ENCODE peak calls at places on chromosomes 5 and 9, in six cellular contexts. A is nephron progenitor cell, E is right lobe of liver, H is OCI-LY7, Y is GM12864, F is psoas muscle. L is an unnamed sample.

GRCh38 chr5:151286246-151286645 is 17.3 kb downstream of the SLC36A3 start:
- DNase-seq in A (no peak), E (no peak), Y (no peak), F (no peak), H (no peak), L (no peak)

GRCh38 chr9:91421022-91421765 is 2.4 kb downstream of the NFIL3 start:
- DNase-seq in A (peak), F (peak), E (peak), H (no peak), Y (no peak), L (peak)

GRCh38 chr5:141420855-141421488 is at the start of gene PCDHGA11:
- DNase-seq in F (no peak), A (no peak), E (no peak), H (peak), Y (no peak), L (peak)

GRCh38 chr5:78648359-78649219 is at the start of gene LHFPL2:
- DNase-seq in Y (no peak), A (peak), H (peak), F (peak), E (peak), L (peak)

GRCh38 chr9:97386265-97386633 is 25.6 kb upstream of the TDRD7 start:
- DNase-seq in H (no peak), A (no peak), Y (no peak), F (no peak), E (no peak), L (no peak)

GRCh38 chr9:96476591-96476990 is 26.6 kb downstream of the HABP4 start:
- DNase-seq in Y (no peak), E (no peak), A (no peak), F (no peak), H (no peak), L (no peak)

GRCh38 chr5:151020304-151021031 is at the start of gene GPX3:
- DNase-seq in F (peak), H (no peak), E (peak), Y (no peak), A (peak), L (peak)

GRCh38 chr5:4785971-4786370 is 354.2 kb upstream of the ADAMTS16 start:
- DNase-seq in F (no peak), E (no peak), H (no peak), Y (no peak), A (no peak), L (no peak)

GRCh38 chr5:127409236-127409921 is 108.1 kb upstream of the PRRC1 start:
- DNase-seq in H (no peak), A (no peak), E (no peak), Y (no peak), F (peak), L (no peak)

DNA sequence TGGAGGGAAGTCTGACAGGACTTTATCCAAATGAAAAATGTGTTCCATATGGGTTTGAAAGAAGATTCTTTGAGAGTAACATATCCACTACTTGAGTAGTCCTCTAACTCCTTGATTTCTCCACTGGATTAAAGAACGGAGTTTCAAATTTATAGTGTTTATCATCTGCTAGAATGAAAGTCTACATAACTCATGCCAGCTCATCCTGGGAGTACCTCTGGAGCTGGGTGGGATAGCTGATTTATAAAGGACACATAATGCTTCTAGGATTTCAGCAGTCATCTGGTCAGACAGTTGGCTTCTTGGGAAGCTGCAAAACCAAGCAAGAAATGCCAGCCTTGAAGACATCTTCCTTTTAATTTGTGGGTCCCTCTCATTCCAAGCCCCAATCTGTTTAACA is 3.1 kb downstream of the GALNT10 start:
- DNase-seq in Y (no peak), F (no peak), A (no peak), H (no peak), E (no peak), L (no peak)
- TF ChIP-seq CTCF in Y (no peak), F (no peak), A (no peak), H (no peak), E (no peak), L (no peak)

GRCh38 chr5:154849791-154850201 is 607 bp downstream of the FAXDC2 start:
- DNase-seq in F (no peak), Y (no peak), A (no peak), E (no peak), H (no peak), L (no peak)
- TF ChIP-seq CTCF in F (no peak), Y (no peak), A (no peak), E (no peak), H (no peak), L (no peak)

GRCh38 chr9:82805027-82805426 is 257.9 kb downstream of the RASEF start:
- DNase-seq in Y (no peak), A (no peak), F (no peak), H (no peak), E (no peak), L (no peak)
- TF ChIP-seq CTCF in Y (no peak), A (no peak), F (no peak), H (peak), E (no peak), L (peak)

GRCh38 chr5:146203872-146204192 is 427 bp downstream of the RBM27 start:
- DNase-seq in H (no peak), F (no peak), A (no peak), Y (no peak), E (no peak), L (no peak)

GRCh38 chr5:146206257-146206656 is 2.9 kb downstream of the RBM27 start:
- DNase-seq in E (no peak), Y (no peak), A (no peak), H (no peak), F (no peak), L (no peak)

GRCh38 chr5:146213210-146213838 is 9.9 kb downstream of the RBM27 start:
- DNase-seq in Y (no peak), H (peak), E (no peak), A (no peak), F (no peak), L (no peak)

GRCh38 chr5:146205499-146206202 is 2.2 kb downstream of the RBM27 start:
- DNase-seq in F (no peak), H (no peak), Y (no peak), A (no peak), E (no peak), L (no peak)

DNA sequence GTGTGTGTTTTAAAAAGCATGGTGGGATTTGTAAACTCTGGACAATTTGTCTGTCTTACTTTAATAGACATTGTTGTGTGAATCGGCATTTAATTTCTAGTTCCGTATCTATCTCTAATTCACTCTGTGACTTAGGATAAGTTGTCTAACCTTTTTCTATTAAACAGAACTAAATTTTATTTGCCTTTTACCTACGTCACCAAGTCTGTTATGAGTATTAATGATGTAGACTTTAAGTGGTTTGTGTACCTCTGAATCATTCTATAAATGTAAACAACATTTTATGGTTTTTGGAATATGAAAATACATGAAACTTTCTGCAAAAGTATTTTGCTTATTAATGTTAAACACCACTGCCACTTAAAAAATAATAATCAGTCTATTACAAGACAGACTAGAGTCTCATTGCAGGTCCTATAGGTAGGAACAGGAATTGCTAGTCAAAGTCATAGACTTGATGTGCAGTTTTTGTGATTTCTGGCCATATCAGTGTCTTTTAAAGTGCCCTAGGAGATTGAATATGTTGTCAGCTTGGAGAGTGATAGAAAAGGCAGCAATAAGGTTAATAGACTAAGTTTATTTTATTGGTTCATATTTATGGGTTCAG is 5.6 kb downstream of the RBM27 start:
- DNase-seq in E (no peak), A (no peak), Y (no peak), F (no peak), H (peak), L (no peak)
- TF ChIP-seq CTCF in E (no peak), A (peak), Y (peak), F (peak), H (peak), L (peak)

GRCh38 chr9:98880311-98881015 is 63.2 kb upstream of the COL15A1 start:
- DNase-seq in Y (no peak), A (no peak), H (no peak), F (peak), E (no peak), L (no peak)

GRCh38 chr9:98882569-98882923 is 61.2 kb upstream of the COL15A1 start:
- DNase-seq in F (no peak), E (no peak), H (no peak), Y (no peak), A (no peak), L (no peak)

GRCh38 chr9:98879958-98880300 is 63.8 kb upstream of the COL15A1 start:
- DNase-seq in A (no peak), E (no peak), Y (no peak), F (peak), H (no peak), L (no peak)

GRCh38 chr9:98881356-98881755 is 62.4 kb upstream of the COL15A1 start:
- DNase-seq in A (no peak), Y (no peak), H (no peak), F (no peak), E (no peak), L (no peak)

GRCh38 chr9:98881836-98882568 is 61.7 kb upstream of the COL15A1 start:
- DNase-seq in H (no peak), F (no peak), Y (no peak), E (no peak), A (no peak), L (no peak)
- TF ChIP-seq CTCF in H (no peak), F (no peak), Y (no peak), E (no peak), A (no peak), L (peak)

DNA sequence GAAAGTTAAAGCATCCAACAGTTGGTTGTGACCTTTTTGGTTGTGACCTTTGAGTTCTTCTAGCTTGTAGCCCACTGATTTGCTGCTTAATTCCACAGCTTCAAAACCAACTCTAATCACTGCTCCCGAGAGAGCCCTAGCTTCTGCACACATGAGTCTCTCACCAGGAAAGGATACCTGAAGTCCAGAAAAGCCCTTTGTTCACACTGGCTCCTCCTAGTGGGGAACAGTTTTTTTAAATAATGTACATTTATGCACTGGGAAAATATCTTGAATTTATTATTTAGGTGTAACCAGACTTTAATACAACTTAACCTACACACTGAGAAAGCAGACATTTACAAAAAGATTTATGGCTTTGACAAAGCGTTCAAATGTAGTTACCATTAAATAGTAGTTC is 120.2 kb upstream of the CCDC152 start:
- DNase-seq in F (no peak), Y (no peak), H (peak), E (no peak), A (no peak), L (no peak)
- TF ChIP-seq CTCF in F (no peak), Y (peak), H (peak), E (peak), A (peak), L (peak)

GRCh38 chr5:1207555-1207954 is 6.2 kb downstream of the SLC6A19 start:
- DNase-seq in H (no peak), E (no peak), Y (no peak), F (no peak), A (no peak), L (no peak)

GRCh38 chr5:1209896-1210776 is 8.7 kb downstream of the SLC6A19 start:
- DNase-seq in F (peak), H (no peak), A (no peak), E (no peak), Y (no peak), L (no peak)

GRCh38 chr5:1208221-1208742 is 6.9 kb downstream of the SLC6A19 start:
- DNase-seq in E (no peak), A (no peak), Y (no peak), H (no peak), F (no peak), L (no peak)

GRCh38 chr5:1209552-1209852 is 8.1 kb downstream of the SLC6A19 start:
- DNase-seq in E (no peak), Y (no peak), H (no peak), A (no peak), F (no peak), L (no peak)

DNA sequence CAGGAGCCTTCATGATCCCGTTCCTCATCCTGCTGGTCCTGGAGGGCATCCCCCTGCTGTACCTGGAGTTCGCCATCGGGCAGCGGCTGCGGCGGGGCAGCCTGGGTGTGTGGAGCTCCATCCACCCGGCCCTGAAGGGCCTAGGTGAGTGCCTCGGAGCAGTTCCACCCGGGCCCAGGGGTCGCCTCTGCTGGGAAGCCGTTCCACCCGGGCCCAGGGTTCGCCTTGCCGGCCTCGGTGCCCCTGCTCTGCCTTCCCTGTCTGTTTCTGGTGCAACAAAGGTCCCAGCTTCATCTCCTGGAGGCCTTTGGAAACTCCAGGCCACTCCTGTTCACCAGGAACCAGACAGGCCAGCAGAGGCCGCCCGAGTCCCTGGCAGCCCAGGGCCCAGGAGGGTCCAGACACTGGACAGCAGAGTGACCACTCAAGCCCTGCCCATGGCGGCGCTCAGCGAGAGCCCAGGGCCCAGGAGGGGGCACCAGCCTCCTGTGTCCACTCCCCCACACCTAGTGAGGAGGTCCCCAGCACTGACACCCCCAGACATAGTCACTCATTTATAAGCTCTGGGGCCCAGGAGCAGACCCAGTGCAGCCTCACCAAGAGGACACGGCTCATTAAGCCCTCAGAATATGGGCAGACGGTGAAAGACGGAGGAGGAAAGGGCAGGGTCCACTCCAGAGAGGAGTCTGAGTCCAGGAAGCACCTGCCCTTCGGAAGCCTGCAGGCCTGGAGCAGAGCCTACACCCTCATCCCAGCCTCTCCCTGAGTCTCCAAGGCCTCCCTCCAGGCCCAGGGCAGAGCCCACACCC is 7.6 kb downstream of the SLC6A19 start:
- DNase-seq in Y (no peak), F (peak), E (no peak), H (no peak), A (peak), L (no peak)
- TF ChIP-seq CTCF in Y (peak), F (peak), E (peak), H (peak), A (peak), L (peak)